ENCODE peak calls at places on chromosomes 2 and 18, in six cellular contexts. U, F, P, D, J and O are unnamed samples. For H3K79me1, the result is how much of the 10 kb centered on the place peaks cover.

GRCh38 chr2:183610724-183611123 is 486.5 kb downstream of the NUP35 start:
- DNase-seq in U (no peak), F (peak), P (peak), D (no peak), J (no peak), O (no peak)

GRCh38 chr2:120765031-120765910 is 29.6 kb downstream of the GLI2 start:
- DNase-seq in U (peak), F (peak), P (no peak), D (no peak), J (no peak), O (peak)

GRCh38 chr2:11692966-11693521 is 23.0 kb upstream of the NTSR2 start:
- DNase-seq in U (peak), F (peak), P (peak), D (no peak), J (peak), O (peak)

GRCh38 chr2:229539628-229540027 is 174.7 kb downstream of the DNER start:
- DNase-seq in U (peak), F (no peak), P (no peak), D (no peak), J (peak), O (no peak)

GRCh38 chr2:186126181-186126580 is 359.9 kb upstream of the ZC3H15 start:
- DNase-seq in U (no peak), F (no peak), P (no peak), D (no peak), J (no peak), O (no peak)

GRCh38 chr2:46171996-46172546 is 125.1 kb upstream of the EPAS1 start:
- DNase-seq in U (no peak), F (no peak), P (no peak), D (no peak), J (peak), O (no peak)

GRCh38 chr2:47057732-47058012 is 97.4 kb downstream of the STPG4 start:
- DNase-seq in U (no peak), F (no peak), P (no peak), D (no peak), J (no peak), O (no peak)

GRCh38 chr2:213733893-213734292 is 449.6 kb downstream of the SPAG16 start:
- DNase-seq in U (no peak), F (no peak), P (no peak), D (no peak), J (no peak), O (no peak)

GRCh38 chr2:131034122-131035051 is 58.9 kb downstream of the FAM168B start:
- DNase-seq in U (peak), F (peak), P (peak), D (no peak), J (peak), O (no peak)

GRCh38 chr2:40087927-40088326 is 308.9 kb upstream of the THUMPD2 start:
- DNase-seq in U (no peak), F (no peak), P (no peak), D (no peak), J (no peak), O (no peak)

GRCh38 chr2:184532541-184532940 is 65.8 kb upstream of the ZNF804A start:
- DNase-seq in U (no peak), F (no peak), P (no peak), D (no peak), J (no peak), O (no peak)

GRCh38 chr18:55997156-55997561 is 409.2 kb upstream of the TCF4 start:
- DNase-seq in U (no peak), F (peak), P (no peak), D (no peak), J (no peak), O (no peak)

GRCh38 chr2:152222975-152223638 is 47.5 kb upstream of the STAM2 start:
- DNase-seq in U (peak), F (peak), P (no peak), D (no peak), J (no peak), O (no peak)

GRCh38 chr2:71926860-71927756 is 220.6 kb downstream of the CYP26B1 start:
- DNase-seq in U (no peak), F (no peak), P (no peak), D (no peak), J (no peak), O (peak)

GRCh38 chr2:28802975-28803429 is 7.6 kb upstream of the SPDYA start:
- DNase-seq in U (peak), F (peak), P (no peak), D (no peak), J (no peak), O (no peak)

GRCh38 chr2:156803243-156803642 is 367.1 kb downstream of the GPD2 start:
- DNase-seq in U (no peak), F (no peak), P (no peak), D (no peak), J (no peak), O (peak)

GRCh38 chr2:17177094-17177493 is 341.1 kb downstream of the RAD51AP2 start:
- DNase-seq in U (no peak), F (no peak), P (no peak), D (no peak), J (no peak), O (no peak)

GRCh38 chr2:31469648-31470047 is 55.1 kb upstream of the XDH start:
- DNase-seq in U (no peak), F (no peak), P (no peak), D (no peak), J (no peak), O (no peak)

GRCh38 chr2:230323385-230324106 is 3.4 kb upstream of the SP140L start:
- DNase-seq in U (no peak), F (no peak), P (no peak), D (no peak), J (no peak), O (no peak)

GRCh38 chr18:74817576-74817975 is 219.9 kb downstream of the ZNF407 start:
- DNase-seq in U (no peak), F (no peak), P (no peak), D (no peak), J (no peak), O (no peak)

GRCh38 chr18:37006742-37007141 is 177.8 kb downstream of the KIAA1328 start:
- DNase-seq in U (no peak), F (no peak), P (no peak), D (no peak), J (no peak), O (no peak)

GRCh38 chr2:69667805-69668382 is 24.4 kb upstream of the AAK1 start:
- DNase-seq in U (peak), F (no peak), P (no peak), D (no peak), J (peak), O (peak)

GRCh38 chr2:161586517-161587167 is 37.6 kb upstream of the SLC4A10 start:
- DNase-seq in U (peak), F (peak), P (peak), D (no peak), J (no peak), O (no peak)

GRCh38 chr2:128389521-128389920 is 70.9 kb upstream of the HS6ST1 start:
- DNase-seq in U (no peak), F (no peak), P (no peak), D (no peak), J (no peak), O (peak)

GRCh38 chr2:157572725-157573124 is 55.9 kb downstream of the ACVR1C start:
- DNase-seq in U (no peak), F (no peak), P (no peak), D (no peak), J (no peak), O (no peak)

GRCh38 chr18:50970006-50970405 is 2.2 kb downstream of the ELAC1 start:
- DNase-seq in U (no peak), F (no peak), P (no peak), D (no peak), J (no peak), O (no peak)

GRCh38 chr2:24456610-24457556 is 34.2 kb upstream of the NCOA1 start:
- DNase-seq in U (peak), F (peak), P (no peak), D (no peak), J (peak), O (no peak)

GRCh38 chr18:59996370-59996966 is 96.7 kb downstream of the PMAIP1 start:
- DNase-seq in U (peak), F (peak), P (no peak), D (no peak), J (peak), O (no peak)

GRCh38 chr2:26986576-26986975 is 16.1 kb downstream of the MAPRE3 start:
- DNase-seq in U (no peak), F (no peak), P (no peak), D (no peak), J (no peak), O (no peak)

GRCh38 chr2:178230396-178230795 is 36.1 kb downstream of the OSBPL6 start:
- DNase-seq in U (no peak), F (no peak), P (no peak), D (no peak), J (no peak), O (no peak)

GRCh38 chr2:100482741-100483140 is 12.5 kb downstream of the NMS start:
- DNase-seq in U (no peak), F (no peak), P (no peak), D (no peak), J (no peak), O (peak)

GRCh38 chr2:14952383-14952782 is 319.9 kb downstream of the LRATD1 start:
- DNase-seq in U (no peak), F (no peak), P (no peak), D (no peak), J (no peak), O (no peak)

GRCh38 chr2:174465327-174465726 is 21.5 kb downstream of the GPR155 start:
- DNase-seq in U (no peak), F (peak), P (no peak), D (no peak), J (peak), O (peak)

GRCh38 chr2:180559766-180560165 is 420.6 kb upstream of the UBE2E3 start:
- DNase-seq in U (no peak), F (no peak), P (no peak), D (no peak), J (no peak), O (no peak)

GRCh38 chr2:180564051-180564450 is 416.4 kb upstream of the UBE2E3 start:
- DNase-seq in U (no peak), F (no peak), P (no peak), D (no peak), J (no peak), O (no peak)

GRCh38 chr2:180559038-180559437 is 421.4 kb upstream of the UBE2E3 start:
- DNase-seq in U (no peak), F (no peak), P (no peak), D (no peak), J (no peak), O (no peak)

DNA sequence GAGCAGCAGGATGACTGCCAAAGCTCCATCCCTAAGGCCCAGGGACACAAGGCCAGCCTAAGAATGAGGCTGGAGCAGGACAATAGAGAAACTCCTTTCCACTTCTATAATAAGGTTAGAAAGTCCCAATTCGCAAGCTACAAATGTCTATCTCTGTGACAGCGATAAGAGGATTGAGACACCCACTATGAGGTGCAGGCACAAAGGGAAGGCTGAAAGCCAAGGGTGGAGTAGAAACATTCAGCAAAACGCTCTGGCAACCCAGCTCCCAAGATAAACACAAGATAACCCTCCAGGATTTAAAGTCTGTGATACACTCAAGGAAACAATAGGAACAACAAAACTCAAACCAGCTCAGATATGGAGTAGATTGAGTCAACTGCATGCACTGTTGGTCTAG is 418.0 kb upstream of the UBE2E3 start:
- DNase-seq in U (no peak), F (no peak), P (no peak), D (no peak), J (no peak), O (no peak)
- H2AFZ ChIP-seq in U (peak), F (no peak), P (peak), D (no peak), J (no peak), O (no peak)

GRCh38 chr2:206383669-206384068 is 59.7 kb upstream of the ADAM23 start:
- DNase-seq in U (no peak), F (no peak), P (no peak), D (no peak), J (no peak), O (no peak)

GRCh38 chr2:206381881-206382280 is 61.5 kb upstream of the ADAM23 start:
- DNase-seq in U (no peak), F (no peak), P (no peak), D (no peak), J (no peak), O (no peak)

GRCh38 chr2:206375956-206376355 is 67.4 kb upstream of the ADAM23 start:
- DNase-seq in U (no peak), F (no peak), P (no peak), D (no peak), J (no peak), O (no peak)

GRCh38 chr2:206379321-206379720 is 64.0 kb upstream of the ADAM23 start:
- DNase-seq in U (no peak), F (no peak), P (no peak), D (no peak), J (no peak), O (no peak)

DNA sequence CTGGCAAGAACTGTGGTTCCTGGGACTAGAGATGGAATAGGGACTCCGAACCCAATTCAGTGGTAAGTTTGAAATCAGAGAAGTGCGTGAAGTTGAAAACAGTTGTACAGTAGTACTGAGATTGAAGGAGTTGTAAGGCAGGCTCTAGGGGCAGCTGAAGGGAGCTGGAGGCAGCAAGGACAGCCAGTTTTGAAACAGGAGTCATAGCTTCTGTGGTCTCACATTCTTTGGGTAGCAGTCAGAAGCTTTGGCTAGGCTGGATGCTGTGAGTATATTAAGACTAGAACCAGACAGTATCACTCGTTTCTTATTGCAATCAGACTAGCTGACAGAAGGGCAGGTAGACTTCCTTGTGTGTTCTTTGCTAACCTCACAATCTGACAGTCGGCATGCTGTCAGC is 64.5 kb upstream of the ADAM23 start:
- DNase-seq in U (peak), F (no peak), P (no peak), D (no peak), J (no peak), O (no peak)
- H3K4ac ChIP-seq in U (no peak), F (no peak), P (no peak), D (no peak), J (no peak), O (no peak)

GRCh38 chr18:653512-653911 is 3.9 kb upstream of the TYMS start:
- DNase-seq in U (no peak), F (no peak), P (no peak), D (no peak), J (no peak), O (no peak)

GRCh38 chr18:655445-655844 is 2.0 kb upstream of the TYMS start:
- DNase-seq in U (no peak), F (no peak), P (no peak), D (no peak), J (no peak), O (no peak)

GRCh38 chr18:657311-657997 is at the start of gene TYMS:
- DNase-seq in U (peak), F (peak), P (peak), D (no peak), J (peak), O (peak)

GRCh38 chr18:652131-652530 is 5.3 kb upstream of the TYMS start:
- DNase-seq in U (no peak), F (no peak), P (no peak), D (no peak), J (no peak), O (no peak)

DNA sequence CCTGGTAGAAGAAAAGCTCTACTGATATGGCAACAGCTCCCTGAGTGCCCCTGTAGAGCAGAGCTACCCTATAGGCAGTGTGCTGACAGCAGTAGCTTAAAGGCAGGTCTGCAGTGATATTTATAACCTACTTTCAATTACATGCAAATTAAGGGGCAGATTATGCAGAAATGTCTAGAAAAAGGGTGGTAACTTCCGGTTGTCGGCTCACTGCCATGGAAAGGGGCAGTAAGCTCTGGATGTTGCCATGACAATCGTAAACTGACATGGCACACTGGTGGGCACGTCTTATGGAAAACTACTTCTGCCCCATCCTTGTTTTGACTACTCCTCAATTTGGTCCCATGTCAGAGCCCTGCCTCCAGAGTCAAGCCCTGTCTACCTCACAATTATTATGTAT is 2.9 kb upstream of the TYMS start:
- DNase-seq in U (no peak), F (no peak), P (no peak), D (no peak), J (no peak), O (no peak)
- H3K79me1 ChIP-seq in U (under half), F (under half), P (under half), D (under half), J (under half), O (under half)

GRCh38 chr2:195411219-195411687 is 245.8 kb upstream of the SLC39A10 start:
- DNase-seq in U (peak), F (no peak), P (no peak), D (no peak), J (no peak), O (no peak)

GRCh38 chr2:195410272-195410671 is 246.8 kb upstream of the SLC39A10 start:
- DNase-seq in U (no peak), F (no peak), P (no peak), D (no peak), J (no peak), O (no peak)

GRCh38 chr2:195413422-195413821 is 243.6 kb upstream of the SLC39A10 start:
- DNase-seq in U (peak), F (peak), P (no peak), D (no peak), J (no peak), O (no peak)

GRCh38 chr2:195413944-195414343 is 243.1 kb upstream of the SLC39A10 start:
- DNase-seq in U (no peak), F (no peak), P (no peak), D (no peak), J (no peak), O (no peak)

DNA sequence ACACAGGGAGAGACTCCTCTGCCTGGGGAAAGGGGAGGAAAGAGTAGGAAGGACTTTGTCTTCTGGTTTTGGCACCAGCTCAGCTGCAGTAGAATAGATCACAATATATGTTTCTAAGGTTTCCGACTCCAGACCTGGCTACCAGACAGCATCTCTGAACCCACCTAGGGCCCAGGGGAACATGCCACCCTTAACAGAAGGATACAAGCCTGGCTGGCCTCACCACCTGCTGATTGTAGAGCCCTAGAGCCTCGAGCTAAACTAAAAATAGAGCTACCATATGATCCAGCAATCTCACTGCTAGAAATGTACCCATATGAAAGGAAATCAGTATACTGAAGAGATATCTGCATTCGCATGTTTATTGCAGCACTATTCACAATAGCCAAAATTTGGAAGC is 242.5 kb upstream of the SLC39A10 start:
- DNase-seq in U (no peak), F (no peak), P (no peak), D (no peak), J (no peak), O (no peak)
- H2AFZ ChIP-seq in U (peak), F (no peak), P (no peak), D (peak), J (no peak), O (no peak)

DNA sequence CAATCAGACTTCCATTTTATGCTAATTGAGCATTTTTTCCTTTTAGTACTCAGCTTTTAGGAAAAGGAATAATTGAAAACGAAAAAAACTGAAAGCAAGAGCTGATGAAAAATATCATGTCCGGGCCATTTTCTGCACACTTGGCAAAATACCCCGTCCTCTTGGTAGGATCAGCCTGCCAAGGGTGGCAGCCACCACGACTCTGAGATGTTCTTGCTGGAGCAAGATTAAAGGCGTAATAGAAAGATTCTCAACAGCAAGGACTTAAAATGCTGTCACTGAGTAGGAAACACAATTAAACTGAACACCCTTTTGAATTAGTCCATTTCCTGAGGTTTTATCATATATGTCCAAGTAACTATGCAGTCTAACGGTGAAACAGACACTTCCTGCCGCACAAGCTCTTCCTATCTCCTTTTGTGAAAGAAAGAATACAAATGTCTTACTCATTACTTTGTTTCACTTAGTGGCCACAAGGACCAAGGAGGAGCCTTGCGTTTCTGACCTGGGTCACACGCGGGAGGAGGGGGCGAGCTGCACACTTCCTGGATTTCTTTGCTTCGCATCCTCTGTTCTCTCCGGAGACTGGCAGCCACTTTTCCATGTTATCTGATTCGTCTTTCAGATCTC is 222.7 kb downstream of the PIEZO2 start:
- DNase-seq in U (peak), F (peak), P (no peak), D (no peak), J (no peak), O (no peak)
- H3K4ac ChIP-seq in U (peak), F (peak), P (no peak), D (no peak), J (no peak), O (no peak)

GRCh38 chr2:98459776-98460175 is 15.1 kb downstream of the INPP4A start:
- DNase-seq in U (peak), F (peak), P (no peak), D (no peak), J (no peak), O (no peak)
- H3K79me1 ChIP-seq in U (under half), F (under half), P (under half), D (under half), J (under half), O (under half)